ENCODE peak calls at places on chromosomes 3 and 15, in four cellular contexts. One of them, this sample, is unnamed. For H3K27me3, the result is how much of the 10 kb centered on the place peaks cover.

GRCh38 chr3:15429080-15429479 is 1.7 kb downstream of the EAF1 start:
- DNase-seq in GM12878: no peak
- DNase-seq in H1: no peak
- DNase-seq in HepG2: no peak
- DNase-seq in this sample: no peak

GRCh38 chr3:127706312-127706711 is 33.6 kb downstream of the ABTB1 start:
- DNase-seq in GM12878: no peak
- DNase-seq in H1: no peak
- DNase-seq in HepG2: no peak
- DNase-seq in this sample: no peak

GRCh38 chr3:188262913-188263683 is 109.1 kb downstream of the LPP start:
- DNase-seq in GM12878: no peak
- DNase-seq in H1: no peak
- DNase-seq in HepG2: peak
- DNase-seq in this sample: no peak

GRCh38 chr15:70358011-70358819 is 260.5 kb upstream of the TLE3 start:
- DNase-seq in GM12878: no peak
- DNase-seq in H1: no peak
- DNase-seq in HepG2: no peak
- DNase-seq in this sample: no peak

GRCh38 chr3:198092276-198092675 is 132.3 kb downstream of the LMLN start:
- DNase-seq in GM12878: no peak
- DNase-seq in H1: no peak
- DNase-seq in HepG2: no peak
- DNase-seq in this sample: no peak

GRCh38 chr3:181712505-181713299 is 977 bp downstream of the SOX2 start:
- DNase-seq in GM12878: no peak
- DNase-seq in H1: peak
- DNase-seq in HepG2: no peak
- DNase-seq in this sample: no peak

GRCh38 chr3:126983276-126983652 is 349 bp downstream of the PLXNA1 start:
- DNase-seq in GM12878: no peak
- DNase-seq in H1: no peak
- DNase-seq in HepG2: no peak
- DNase-seq in this sample: no peak

GRCh38 chr3:123740391-123740822 is 143.7 kb downstream of the MYLK start:
- DNase-seq in GM12878: no peak
- DNase-seq in H1: no peak
- DNase-seq in HepG2: no peak
- DNase-seq in this sample: no peak

GRCh38 chr15:35206060-35206675 is 121.1 kb upstream of the NANOGP8 start:
- DNase-seq in GM12878: no peak
- DNase-seq in H1: peak
- DNase-seq in HepG2: peak
- DNase-seq in this sample: no peak

GRCh38 chr15:77504310-77504709 is 83.6 kb downstream of the HMG20A start:
- DNase-seq in GM12878: no peak
- DNase-seq in H1: peak
- DNase-seq in HepG2: no peak
- DNase-seq in this sample: no peak

GRCh38 chr15:36550650-36551049 is 28.8 kb upstream of the CDIN1 start:
- DNase-seq in GM12878: no peak
- DNase-seq in H1: no peak
- DNase-seq in HepG2: no peak
- DNase-seq in this sample: no peak

GRCh38 chr15:68113273-68113672 is 59.2 kb downstream of the PIAS1 start:
- DNase-seq in GM12878: no peak
- DNase-seq in H1: no peak
- DNase-seq in HepG2: peak
- DNase-seq in this sample: no peak

GRCh38 chr3:64438837-64439236 is 213.6 kb upstream of the PRICKLE2 start:
- DNase-seq in GM12878: no peak
- DNase-seq in H1: no peak
- DNase-seq in HepG2: no peak
- DNase-seq in this sample: no peak

GRCh38 chr3:143608966-143609365 is 239.3 kb downstream of the SLC9A9 start:
- DNase-seq in GM12878: no peak
- DNase-seq in H1: no peak
- DNase-seq in HepG2: no peak
- DNase-seq in this sample: no peak

GRCh38 chr3:37243811-37244748 is 69.7 kb upstream of the LRRFIP2 start:
- DNase-seq in GM12878: no peak
- DNase-seq in H1: peak
- DNase-seq in HepG2: peak
- DNase-seq in this sample: peak

GRCh38 chr15:59543721-59544547 is 67.6 kb upstream of the GCNT3 start:
- DNase-seq in GM12878: peak
- DNase-seq in H1: no peak
- DNase-seq in HepG2: no peak
- DNase-seq in this sample: no peak

GRCh38 chr3:160023476-160023875 is 34.8 kb downstream of the IL12A start:
- DNase-seq in GM12878: no peak
- DNase-seq in H1: no peak
- DNase-seq in HepG2: no peak
- DNase-seq in this sample: no peak

GRCh38 chr3:17039579-17039978 is 154.8 kb downstream of the PLCL2 start:
- DNase-seq in GM12878: no peak
- DNase-seq in H1: no peak
- DNase-seq in HepG2: no peak
- DNase-seq in this sample: no peak

GRCh38 chr3:189563841-189564563 is 67.2 kb upstream of the TP63 start:
- DNase-seq in GM12878: peak
- DNase-seq in H1: no peak
- DNase-seq in HepG2: no peak
- DNase-seq in this sample: no peak

GRCh38 chr3:194381460-194381875 is 11.9 kb upstream of the LRRC15 start:
- DNase-seq in GM12878: no peak
- DNase-seq in H1: no peak
- DNase-seq in HepG2: no peak
- DNase-seq in this sample: no peak

GRCh38 chr15:57376695-57377477 is 581 bp downstream of the CGNL1 start:
- DNase-seq in GM12878: no peak
- DNase-seq in H1: no peak
- DNase-seq in HepG2: peak
- DNase-seq in this sample: no peak

GRCh38 chr15:38182900-38183299 is 69.7 kb upstream of the SPRED1 start:
- DNase-seq in GM12878: no peak
- DNase-seq in H1: no peak
- DNase-seq in HepG2: no peak
- DNase-seq in this sample: no peak

GRCh38 chr3:117045143-117045542 is 335.6 kb downstream of the TUSC7 start:
- DNase-seq in GM12878: no peak
- DNase-seq in H1: peak
- DNase-seq in HepG2: no peak
- DNase-seq in this sample: peak

GRCh38 chr15:101191242-101191641 is 60.6 kb downstream of the CHSY1 start:
- DNase-seq in GM12878: no peak
- DNase-seq in H1: no peak
- DNase-seq in HepG2: no peak
- DNase-seq in this sample: no peak

GRCh38 chr15:63371297-63371918 is 10.2 kb downstream of the CA12 start:
- DNase-seq in GM12878: no peak
- DNase-seq in H1: no peak
- DNase-seq in HepG2: no peak
- DNase-seq in this sample: no peak

GRCh38 chr15:65393557-65393956 is 15.8 kb upstream of the IGDCC3 start:
- DNase-seq in GM12878: no peak
- DNase-seq in H1: no peak
- DNase-seq in HepG2: no peak
- DNase-seq in this sample: no peak
- H3K27me3 ChIP-seq in GM12878: under half
- H3K27me3 ChIP-seq in H1: under half
- H3K27me3 ChIP-seq in HepG2: under half
- H3K27me3 ChIP-seq in this sample: under half

GRCh38 chr15:26889298-26889898 is 22.5 kb downstream of the GABRA5 start:
- DNase-seq in GM12878: peak
- DNase-seq in H1: peak
- DNase-seq in HepG2: peak
- DNase-seq in this sample: peak
- TF ChIP-seq SUZ12 in GM12878: no peak
- TF ChIP-seq SUZ12 in H1: no peak
- TF ChIP-seq SUZ12 in HepG2: no peak
- TF ChIP-seq SUZ12 in this sample: no peak

GRCh38 chr3:66500575-66501482 is at the start of gene LRIG1:
- DNase-seq in GM12878: peak
- DNase-seq in H1: peak
- DNase-seq in HepG2: peak
- DNase-seq in this sample: peak

GRCh38 chr3:66504761-66505641 is 4.2 kb upstream of the LRIG1 start:
- DNase-seq in GM12878: no peak
- DNase-seq in H1: no peak
- DNase-seq in HepG2: no peak
- DNase-seq in this sample: no peak

GRCh38 chr3:66502267-66502874 is 1.5 kb upstream of the LRIG1 start:
- DNase-seq in GM12878: no peak
- DNase-seq in H1: no peak
- DNase-seq in HepG2: no peak
- DNase-seq in this sample: no peak

GRCh38 chr3:66501483-66502266 is 853 bp upstream of the LRIG1 start:
- DNase-seq in GM12878: no peak
- DNase-seq in H1: no peak
- DNase-seq in HepG2: no peak
- DNase-seq in this sample: no peak

DNA sequence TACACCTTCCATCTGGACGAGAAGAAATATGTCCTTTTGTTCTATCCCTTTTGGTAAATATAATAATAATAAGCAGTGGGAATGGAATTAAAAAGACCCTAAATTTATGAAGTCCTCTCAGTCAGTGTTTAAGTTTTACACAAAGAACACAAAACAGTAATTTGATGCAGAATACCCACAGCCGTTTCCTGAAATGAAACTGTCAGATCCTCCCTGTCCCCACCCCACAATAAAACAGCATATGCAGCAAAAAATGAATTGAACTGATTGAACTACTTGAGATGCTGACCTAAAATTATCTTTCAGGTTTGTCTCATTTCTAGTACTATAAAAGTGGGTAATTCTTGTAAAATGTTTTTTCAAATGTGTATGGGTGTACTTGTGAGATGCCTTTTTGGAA is 2.2 kb upstream of the LRIG1 start:
- DNase-seq in GM12878: no peak
- DNase-seq in H1: no peak
- DNase-seq in HepG2: no peak
- DNase-seq in this sample: no peak
- TF ChIP-seq YY1 in GM12878: no peak
- TF ChIP-seq YY1 in H1: no peak
- TF ChIP-seq YY1 in HepG2: no peak
- TF ChIP-seq YY1 in this sample: no peak

DNA sequence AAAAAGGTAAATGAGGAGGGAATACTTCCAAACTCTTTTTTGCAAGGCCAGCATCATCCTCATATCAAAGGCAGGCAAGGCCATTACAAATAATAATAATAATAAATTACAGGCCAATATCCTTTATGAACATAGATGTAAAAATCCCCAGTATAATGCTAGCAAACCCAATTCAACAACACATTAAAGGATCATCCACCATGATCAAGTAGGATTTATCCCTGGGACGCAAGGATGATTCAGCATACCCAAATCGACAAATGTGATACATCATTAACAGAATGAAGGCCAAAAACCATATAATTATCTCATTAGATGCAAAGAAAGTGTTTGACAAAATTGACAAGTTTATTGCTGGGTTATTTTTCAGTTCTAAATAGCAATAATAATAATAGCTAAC is 53.6 kb downstream of the GHSR start:
- DNase-seq in GM12878: no peak
- DNase-seq in H1: no peak
- DNase-seq in HepG2: no peak
- DNase-seq in this sample: no peak
- H3K27me3 ChIP-seq in GM12878: under half
- H3K27me3 ChIP-seq in H1: under half
- H3K27me3 ChIP-seq in HepG2: under half
- H3K27me3 ChIP-seq in this sample: under half

DNA sequence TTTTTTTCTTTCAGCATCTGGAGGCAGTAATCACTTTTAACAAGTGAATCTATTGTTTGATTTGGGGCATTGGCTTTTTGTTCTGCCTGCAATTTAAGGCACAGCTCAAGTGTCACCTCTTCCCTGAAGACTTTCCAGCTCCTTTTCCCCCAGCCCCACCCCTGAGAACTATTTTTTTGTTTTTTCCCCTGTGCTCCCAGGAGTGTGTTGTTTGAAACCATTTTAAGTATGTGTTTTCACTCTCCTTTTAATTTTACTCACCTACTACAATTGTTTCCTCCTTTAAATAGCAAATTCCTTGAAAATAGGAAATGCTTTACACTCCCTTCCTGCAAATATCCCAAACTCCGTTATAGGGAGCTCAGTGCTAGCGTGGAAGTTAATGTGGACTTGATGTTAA is 286.7 kb upstream of the PROK2 start:
- DNase-seq in GM12878: no peak
- DNase-seq in H1: no peak
- DNase-seq in HepG2: no peak
- DNase-seq in this sample: no peak
- TF ChIP-seq SUZ12 in GM12878: no peak
- TF ChIP-seq SUZ12 in H1: no peak
- TF ChIP-seq SUZ12 in HepG2: no peak
- TF ChIP-seq SUZ12 in this sample: no peak